ENCODE peak calls at places on chromosomes 16 and 17, in nine cellular contexts. L is sigmoid colon, N is heart right ventricle, O is GM23338, Z is mammary epithelial cell, A is astrocyte, J is fibroblast of lung, W is left ventricle myocardium inferior, H is GM12878. I is an unnamed sample. For H3K27me3, the result is how much of the 10 kb centered on the place peaks cover.

GRCh38 chr17:79949646-79950292 is 85.9 kb downstream of the TBC1D16 start:
- DNase-seq in L (peak), N (no peak), O (peak), Z (no peak), A (no peak), J (no peak), W (peak), H (no peak), I (no peak)

GRCh38 chr16:81436381-81436780 is 8.2 kb upstream of the CMIP start:
- DNase-seq in L (no peak), N (no peak), O (no peak), Z (no peak), A (no peak), J (no peak), W (no peak), H (no peak), I (no peak)

GRCh38 chr17:38451030-38451839 is 23.0 kb downstream of the ARHGAP23 start:
- DNase-seq in L (no peak), N (peak), O (peak), Z (no peak), A (peak), J (peak), W (peak), H (no peak), I (no peak)

GRCh38 chr16:46828943-46829342 is 2.0 kb downstream of the C16orf87 start:
- DNase-seq in L (no peak), N (no peak), O (no peak), Z (no peak), A (no peak), J (no peak), W (no peak), H (no peak), I (no peak)

GRCh38 chr16:89722392-89723278 is 1.3 kb downstream of the ZNF276 start:
- DNase-seq in L (peak), N (peak), O (peak), Z (peak), A (peak), J (peak), W (peak), H (no peak), I (peak)

GRCh38 chr16:84412262-84412661 is 43.9 kb downstream of the ATP2C2 start:
- DNase-seq in L (no peak), N (no peak), O (no peak), Z (no peak), A (no peak), J (no peak), W (no peak), H (no peak), I (no peak)

GRCh38 chr16:66618588-66618987 is 14.1 kb downstream of the CMTM3 start:
- DNase-seq in L (no peak), N (no peak), O (no peak), Z (peak), A (peak), J (peak), W (no peak), H (no peak), I (no peak)

GRCh38 chr16:19136549-19137196 is 22.9 kb downstream of the ITPRIPL2 start:
- DNase-seq in L (peak), N (no peak), O (no peak), Z (peak), A (no peak), J (no peak), W (no peak), H (no peak), I (no peak)

GRCh38 chr17:77824780-77825280 is 133.7 kb upstream of the TNRC6C start:
- DNase-seq in L (peak), N (no peak), O (no peak), Z (no peak), A (no peak), J (no peak), W (no peak), H (no peak), I (no peak)

GRCh38 chr16:626787-627457 is 3.9 kb upstream of the WFIKKN1 start:
- DNase-seq in L (peak), N (no peak), O (no peak), Z (peak), A (peak), J (peak), W (no peak), H (no peak), I (peak)

GRCh38 chr17:19719365-19720209 is 3.2 kb upstream of the SLC47A2 start:
- DNase-seq in L (no peak), N (no peak), O (no peak), Z (peak), A (no peak), J (no peak), W (no peak), H (no peak), I (no peak)

GRCh38 chr17:41741709-41742108 is 7.3 kb upstream of the HAP1 start:
- DNase-seq in L (no peak), N (no peak), O (no peak), Z (no peak), A (no peak), J (no peak), W (no peak), H (no peak), I (no peak)

GRCh38 chr16:55370762-55371482 is 46.9 kb downstream of the IRX6 start:
- DNase-seq in L (peak), N (peak), O (peak), Z (peak), A (peak), J (peak), W (peak), H (no peak), I (peak)
- TF ChIP-seq CTCF in L (no peak), N (peak), O (peak), Z (peak), A (peak), J (peak), W (peak), H (no peak), I (peak)

DNA sequence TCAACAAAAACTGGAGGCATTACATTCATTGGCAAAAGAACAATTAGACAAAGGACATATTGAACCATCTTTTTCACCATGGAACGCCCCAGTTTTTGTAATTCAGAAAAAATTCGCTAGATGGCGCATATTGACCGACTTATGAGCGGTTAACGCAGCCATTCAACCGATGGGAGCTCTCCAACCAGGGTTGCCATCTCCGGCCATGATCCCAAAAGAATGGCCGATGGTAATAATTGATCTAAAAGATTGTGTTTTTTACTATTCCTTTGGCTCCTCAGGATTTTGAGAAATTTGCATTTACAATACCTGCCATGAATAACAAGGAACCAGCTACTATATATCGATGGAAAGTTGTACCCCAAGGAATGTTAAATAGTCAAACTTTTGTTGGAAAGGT is 21.4 kb downstream of the ALOX15B start:
- DNase-seq in L (peak), N (no peak), O (peak), Z (peak), A (peak), J (peak), W (no peak), H (peak), I (peak)
- H3K27me3 ChIP-seq in L (half or more), N (under half), O (half or more), Z (under half), A (half or more), J (half or more), W (half or more), H (under half), I (under half)

GRCh38 chr17:1488826-1489275 is 3.6 kb downstream of the MYO1C start:
- DNase-seq in L (no peak), N (no peak), O (no peak), Z (no peak), A (no peak), J (no peak), W (no peak), H (no peak), I (no peak)
- H3K4me3 ChIP-seq in L (peak), N (peak), O (peak), Z (peak), A (peak), J (peak), W (peak), H (no peak), I (no peak)

GRCh38 chr16:50245417-50246298 is 20.7 kb upstream of the ADCY7 start:
- DNase-seq in L (no peak), N (peak), O (peak), Z (peak), A (peak), J (peak), W (no peak), H (no peak), I (no peak)
- TF ChIP-seq CTCF in L (no peak), N (peak), O (peak), Z (no peak), A (no peak), J (no peak), W (peak), H (no peak), I (no peak)

GRCh38 chr16:27402964-27403600 is 1.1 kb downstream of the IL21R start:
- DNase-seq in L (no peak), N (no peak), O (no peak), Z (no peak), A (no peak), J (no peak), W (no peak), H (no peak), I (no peak)

GRCh38 chr16:27400751-27401620 is 988 bp upstream of the IL21R start:
- DNase-seq in L (no peak), N (no peak), O (no peak), Z (no peak), A (peak), J (peak), W (no peak), H (no peak), I (no peak)

GRCh38 chr16:27402569-27402963 is 592 bp downstream of the IL21R start:
- DNase-seq in L (no peak), N (no peak), O (no peak), Z (no peak), A (no peak), J (no peak), W (no peak), H (no peak), I (no peak)

GRCh38 chr16:27403601-27403992 is 1.6 kb downstream of the IL21R start:
- DNase-seq in L (no peak), N (no peak), O (no peak), Z (no peak), A (no peak), J (no peak), W (no peak), H (no peak), I (no peak)

DNA sequence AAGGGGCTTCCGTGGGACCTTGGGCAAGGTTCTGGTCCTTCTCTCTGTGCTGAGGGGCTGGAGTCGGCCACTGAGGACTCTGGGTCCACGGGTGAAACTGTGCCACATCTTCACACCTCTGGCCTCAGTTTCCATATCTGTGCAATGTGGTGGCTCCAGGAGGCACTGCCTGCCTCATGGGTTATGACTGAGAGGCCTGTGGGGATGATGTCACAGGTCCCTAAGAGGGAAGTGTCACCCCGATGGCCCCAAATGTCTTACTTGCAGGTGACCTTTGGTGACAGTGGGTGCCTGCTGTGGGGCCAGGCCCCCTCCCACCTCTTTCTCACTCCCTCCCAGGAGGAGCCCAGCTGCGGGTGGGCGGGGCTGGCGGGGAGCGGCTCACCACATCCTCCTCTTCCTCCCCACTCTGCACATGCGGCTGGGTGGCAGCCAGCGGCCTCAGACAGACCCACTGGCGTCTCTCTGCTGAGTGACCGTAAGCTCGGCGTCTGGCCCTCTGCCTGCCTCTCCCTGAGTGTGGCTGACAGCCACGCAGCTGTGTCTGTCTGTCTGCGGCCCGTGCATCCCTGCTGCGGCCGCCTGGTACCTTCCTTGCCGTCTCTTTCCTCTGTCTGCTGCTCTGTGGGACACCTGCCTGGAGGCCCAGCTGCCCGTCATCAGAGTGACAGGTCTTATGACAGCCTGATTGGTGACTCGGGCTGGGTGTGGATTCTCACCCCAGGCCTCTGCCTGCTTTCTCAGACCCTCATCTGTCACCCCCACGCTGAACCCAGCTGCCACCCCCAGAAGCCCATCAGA is at the start of gene IL21R:
- DNase-seq in L (peak), N (peak), O (no peak), Z (no peak), A (peak), J (peak), W (peak), H (peak), I (no peak)
- H3K27me3 ChIP-seq in L (under half), N (under half), O (under half), Z (under half), A (under half), J (under half), W (half or more), H (under half), I (under half)

GRCh38 chr16:88533945-88534641 is 36.1 kb upstream of the ZC3H18 start:
- DNase-seq in L (peak), N (peak), O (peak), Z (peak), A (peak), J (peak), W (peak), H (no peak), I (peak)
- H3K4me3 ChIP-seq in L (peak), N (no peak), O (peak), Z (peak), A (peak), J (peak), W (peak), H (peak), I (peak)

GRCh38 chr17:14202388-14203166 is 34.1 kb downstream of the CDRT15 start:
- DNase-seq in L (no peak), N (no peak), O (no peak), Z (no peak), A (no peak), J (no peak), W (no peak), H (no peak), I (no peak)

GRCh38 chr17:14204546-14204945 is 32.1 kb downstream of the CDRT15 start:
- DNase-seq in L (no peak), N (no peak), O (no peak), Z (no peak), A (no peak), J (no peak), W (no peak), H (no peak), I (no peak)

GRCh38 chr17:14201595-14201994 is 35.1 kb downstream of the CDRT15 start:
- DNase-seq in L (no peak), N (no peak), O (peak), Z (no peak), A (no peak), J (no peak), W (no peak), H (no peak), I (no peak)

GRCh38 chr17:14204084-14204483 is 32.6 kb downstream of the CDRT15 start:
- DNase-seq in L (no peak), N (no peak), O (no peak), Z (no peak), A (no peak), J (no peak), W (no peak), H (no peak), I (no peak)

DNA sequence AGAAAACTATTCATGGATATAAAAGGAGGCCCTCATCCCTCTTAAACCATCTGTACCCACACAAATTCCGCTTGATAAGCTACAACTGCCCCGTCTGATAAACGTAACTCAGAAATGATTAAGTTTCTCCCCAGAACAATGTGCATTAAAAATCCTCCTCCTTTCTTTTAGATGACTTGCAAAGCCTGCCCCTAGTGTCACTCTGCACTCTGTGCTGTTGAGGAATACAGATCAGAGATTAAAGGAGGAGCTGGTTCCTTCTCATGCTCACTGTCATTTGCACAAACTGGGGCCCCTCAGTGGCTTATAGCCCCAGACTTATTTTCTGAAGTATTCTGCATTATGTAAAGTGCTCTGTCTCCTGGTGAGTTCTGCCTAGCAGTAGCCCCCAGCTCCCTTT is 33.3 kb downstream of the CDRT15 start:
- DNase-seq in L (no peak), N (no peak), O (peak), Z (no peak), A (no peak), J (no peak), W (no peak), H (no peak), I (no peak)
- TF ChIP-seq CTCF in L (no peak), N (peak), O (peak), Z (peak), A (peak), J (peak), W (peak), H (peak), I (no peak)

DNA sequence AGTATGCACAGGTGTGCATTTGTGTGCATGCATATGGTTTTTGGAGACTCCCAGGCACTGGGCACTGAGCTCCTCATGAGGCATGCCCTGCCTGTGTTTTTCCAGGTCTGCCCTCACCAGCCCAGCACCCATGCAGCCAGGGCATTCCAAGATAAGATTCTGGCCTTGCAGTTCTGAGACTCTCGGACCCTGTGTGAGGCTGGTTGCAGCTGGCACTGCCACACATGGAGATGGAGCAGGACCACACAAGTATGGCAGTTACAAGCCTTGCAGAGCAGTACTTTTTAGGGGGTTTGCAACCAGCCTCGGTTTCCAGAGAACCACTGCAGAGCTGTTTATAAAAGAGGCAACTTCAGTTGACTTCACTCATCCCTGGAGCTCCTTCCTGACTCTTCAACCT is 10.2 kb downstream of the SLC6A2 start:
- DNase-seq in L (no peak), N (no peak), O (no peak), Z (no peak), A (no peak), J (no peak), W (no peak), H (no peak), I (no peak)
- H3K27me3 ChIP-seq in L (under half), N (under half), O (under half), Z (under half), A (under half), J (under half), W (under half), H (under half), I (under half)